ENCODE peak calls at places on chromosomes 16 and 17, in four cellular contexts. N, U, V and A are unnamed samples.

GRCh38 chr17:4476017-4476416 is 22.7 kb upstream of the SPNS2 start:
- DNase-seq in V (no peak), N (peak; percentile 50), U (no peak), A (no peak)

GRCh38 chr17:50407921-50408320 is 10.6 kb upstream of the LRRC59 start:
- DNase-seq in U (no peak), V (no peak), N (no peak), A (no peak)

GRCh38 chr17:73430848-73431247 is 119.0 kb upstream of the CDC42EP4 start:
- DNase-seq in V (no peak), U (no peak), N (no peak), A (peak; percentile 61)

GRCh38 chr16:51224317-51224716 is 73.2 kb upstream of the SALL1 start:
- DNase-seq in U (no peak), N (no peak), V (no peak), A (no peak)

GRCh38 chr17:55510986-55511721 is at the start of gene SMIM36:
- DNase-seq in U (no peak), N (no peak), V (no peak), A (no peak)

GRCh38 chr16:15899538-15900100 is 11.2 kb upstream of the CEP20 start:
- DNase-seq in N (peak; percentile 69), V (no peak), U (no peak), A (peak; percentile 53)

GRCh38 chr17:64158411-64158810 is 28.5 kb upstream of the ERN1 start:
- DNase-seq in V (no peak), U (no peak), N (no peak), A (no peak)

GRCh38 chr16:56347166-56347565 is 78.2 kb downstream of the AMFR start:
- DNase-seq in U (no peak), V (no peak), N (no peak), A (peak; percentile 42)

GRCh38 chr16:15509593-15510520 is 75.5 kb downstream of the BMERB1 start:
- DNase-seq in V (no peak), N (no peak), U (no peak), A (no peak)

GRCh38 chr16:86076606-86077005 is 177.6 kb downstream of the IRF8 start:
- DNase-seq in N (no peak), U (no peak), V (peak; percentile 33), A (no peak)

DNA sequence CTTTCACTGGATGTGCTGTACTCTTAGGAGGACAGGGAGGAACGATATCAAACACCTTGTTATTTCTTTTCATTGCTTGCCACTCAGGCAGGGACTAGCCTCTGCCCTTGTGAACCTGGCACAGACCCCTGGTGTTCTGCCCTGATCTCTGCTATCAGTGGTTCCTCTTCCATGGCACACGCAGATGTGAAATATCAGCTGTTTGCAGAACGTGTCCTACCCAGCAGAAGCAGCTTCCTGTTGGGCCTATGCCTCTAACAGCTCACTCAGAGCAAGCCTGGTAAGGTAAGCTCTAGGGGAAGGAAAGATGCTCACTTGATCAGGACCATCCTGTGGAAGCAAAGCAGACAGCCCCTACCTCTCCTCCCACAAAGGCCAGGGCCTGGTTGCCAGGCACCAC is 41.1 kb upstream of the GFOD2 start:
- DNase-seq in N (no peak), V (no peak), U (peak; percentile 61), A (no peak)
- H3K27ac ChIP-seq in N (no peak overlapping the region), V (no peak overlapping the region), U (no peak overlapping the region), A (no peak overlapping the region)

GRCh38 chr16:1343428-1344242 is 8.0 kb downstream of the TSR3 start:
- DNase-seq in N (no peak), V (no peak), U (no peak), A (no peak)

GRCh38 chr16:1344499-1344898 is 7.2 kb downstream of the TSR3 start:
- DNase-seq in N (no peak), V (no peak), U (no peak), A (no peak)

GRCh38 chr16:1340730-1341494 is 7.5 kb downstream of the BAIAP3 start:
- DNase-seq in N (no peak), V (no peak), U (no peak), A (no peak)

GRCh38 chr16:1341495-1342388 is 8.3 kb downstream of the BAIAP3 start:
- DNase-seq in N (no peak), V (no peak), U (no peak), A (no peak)

GRCh38 chr16:1342526-1343427 is 8.9 kb downstream of the TSR3 start:
- DNase-seq in V (peak; percentile 90), U (peak; percentile 98), N (peak; percentile 98), A (peak; percentile 96)
- H3K4me3 ChIP-seq in V (no peak overlapping the region), U (peak overlapping the region; percentile 39), N (peak overlapping the region; percentile 41), A (peak overlapping the region; percentile 49)

GRCh38 chr17:74750327-74751069 is 2.1 kb downstream of the NHERF1 start:
- DNase-seq in V (no peak), U (peak; percentile 90), N (peak; percentile 80), A (no peak)

GRCh38 chr17:74750039-74750326 is 1.6 kb downstream of the NHERF1 start:
- DNase-seq in V (no peak), N (no peak), U (no peak), A (no peak)

GRCh38 chr17:74749262-74750038 is 1.0 kb downstream of the NHERF1 start:
- DNase-seq in U (peak; percentile 44), V (no peak), N (no peak), A (no peak)

GRCh38 chr17:74752415-74752814 is 4.0 kb downstream of the NHERF1 start:
- DNase-seq in U (no peak), V (no peak), N (no peak), A (no peak)

GRCh38 chr17:74751210-74751529 is 2.7 kb downstream of the NHERF1 start:
- DNase-seq in N (no peak), U (no peak), V (no peak), A (no peak)
- H3K4me1 ChIP-seq in N (peaks cover 64% of the 10 kb centered on the region), U (peaks cover 54% of the 10 kb centered on the region), V (no peaks in the 10 kb centered on the region), A (peaks cover 47% of the 10 kb centered on the region)

GRCh38 chr16:57807968-57808528 is 5.8 kb upstream of the KIFC3 start:
- DNase-seq in V (peak; percentile 88), N (peak; percentile 92), U (peak; percentile 89), A (peak; percentile 89)
- H3K27ac ChIP-seq in V (no peak overlapping the region), N (peak overlapping the region; percentile 69), U (no peak overlapping the region), A (peak overlapping the region; percentile 68)

GRCh38 chr17:78678220-78678554 is 101.0 kb upstream of the DNAH17 start:
- DNase-seq in N (no peak), V (no peak), U (no peak), A (no peak)

GRCh38 chr17:78678711-78679110 is 101.5 kb upstream of the DNAH17 start:
- DNase-seq in V (no peak), U (no peak), N (no peak), A (no peak)

GRCh38 chr17:78677303-78678219 is 100.4 kb upstream of the DNAH17 start:
- DNase-seq in V (no peak), U (no peak), N (no peak), A (no peak)

GRCh38 chr17:78680436-78680835 is 101.6 kb downstream of the CYTH1 start:
- DNase-seq in V (no peak), U (no peak), N (no peak), A (no peak)

DNA sequence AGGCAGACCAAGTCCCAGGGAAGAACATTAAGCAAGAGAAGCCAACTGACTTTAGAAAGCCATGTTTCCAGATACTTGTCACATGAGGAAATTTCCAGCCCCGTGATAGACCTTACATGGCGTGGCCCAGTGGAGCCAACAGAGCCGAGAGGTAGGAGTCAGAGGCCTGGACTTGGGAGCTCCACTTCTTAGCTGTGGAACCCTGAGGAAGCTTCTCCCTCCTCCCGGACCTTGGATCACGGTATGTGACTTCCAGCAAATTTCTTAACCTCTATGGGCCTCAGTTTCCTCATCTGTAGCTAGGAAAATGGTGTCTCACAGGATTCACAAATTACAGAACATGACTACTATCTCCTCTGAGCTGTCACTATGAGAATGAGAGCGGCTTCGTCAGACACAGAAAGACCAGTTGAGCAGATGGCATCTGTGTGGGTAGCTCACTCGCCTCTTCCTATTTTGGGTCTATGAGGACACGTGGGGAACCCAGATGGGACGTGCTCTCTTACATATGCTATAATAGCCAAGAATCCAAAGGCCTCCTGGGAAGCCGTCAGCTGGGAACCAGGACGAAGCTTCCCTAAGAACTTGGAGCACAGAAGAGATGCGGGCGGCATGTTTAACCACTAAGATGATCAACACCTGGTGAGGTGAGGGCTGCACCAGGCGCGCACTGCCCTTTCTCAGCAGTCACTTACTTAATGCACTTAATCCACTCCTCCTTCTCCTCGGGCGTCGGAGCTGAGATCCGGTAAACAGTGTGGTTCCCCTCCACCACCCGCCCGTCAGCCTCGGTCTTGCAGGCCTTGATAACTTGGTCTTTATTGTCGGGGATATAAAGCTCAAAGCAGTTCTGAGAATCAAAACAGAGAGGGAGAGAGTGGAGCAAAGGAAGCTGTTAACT is 102.3 kb downstream of the CYTH1 start:
- DNase-seq in N (no peak), U (no peak), V (no peak), A (no peak)
- H3K4me3 ChIP-seq in N (no peak overlapping the region), U (no peak overlapping the region), V (no peak overlapping the region), A (no peak overlapping the region)

GRCh38 chr16:3868556-3868955 is 12.0 kb downstream of the CREBBP start:
- DNase-seq in N (no peak), U (no peak), V (no peak), A (no peak)
- H3K4me1 ChIP-seq in N (peaks cover 99% of the 10 kb centered on the region), U (peaks cover 39% of the 10 kb centered on the region), V (no peaks in the 10 kb centered on the region), A (peaks cover 78% of the 10 kb centered on the region)

GRCh38 chr17:7211512-7212277 is 7.9 kb downstream of the DLG4 start:
- DNase-seq in U (no peak), V (no peak), N (no peak), A (no peak)

GRCh38 chr17:7208027-7208571 is 11.5 kb downstream of the DLG4 start:
- DNase-seq in N (no peak), U (no peak), V (no peak), A (no peak)

GRCh38 chr17:7204828-7205461 is 14.7 kb downstream of the DLG4 start:
- DNase-seq in N (peak; percentile 80), U (peak; percentile 74), V (peak; percentile 89), A (peak; percentile 91)

GRCh38 chr17:7207120-7208001 is 12.3 kb downstream of the DLG4 start:
- DNase-seq in V (no peak), N (no peak), U (no peak), A (no peak)

DNA sequence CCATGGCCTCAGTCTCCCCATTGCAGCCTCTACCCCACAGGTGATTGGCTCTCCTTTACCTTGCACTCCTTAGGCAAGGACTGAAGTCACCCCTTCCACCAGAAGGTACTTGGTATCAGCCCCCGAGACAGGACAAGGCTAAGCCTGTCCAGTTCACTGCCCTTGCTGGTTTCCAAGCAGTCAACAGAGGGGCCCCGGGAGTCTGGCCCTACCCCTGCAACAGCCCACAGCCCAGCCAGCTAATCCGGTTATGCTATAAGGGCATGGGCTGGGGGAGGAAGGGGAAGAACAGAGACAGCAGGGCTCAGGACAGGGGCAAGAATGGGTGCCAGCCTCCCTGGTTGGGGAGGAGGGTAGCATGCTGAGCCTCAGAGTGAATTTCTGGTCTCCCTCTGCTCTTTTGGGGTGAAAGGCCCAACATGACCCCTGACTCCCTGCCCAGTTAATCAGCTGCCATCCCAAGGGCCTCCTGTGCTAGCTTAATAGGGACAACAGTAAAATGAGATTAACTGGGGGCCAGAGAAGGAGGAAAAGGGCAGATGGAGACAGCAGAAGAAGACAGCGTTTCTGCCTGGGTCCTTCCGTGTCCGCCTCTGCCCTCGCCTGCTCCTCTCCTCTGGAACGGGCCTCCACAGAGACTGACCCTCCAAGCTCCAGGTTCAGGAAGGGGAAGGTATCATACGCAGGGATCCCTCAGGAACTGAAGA is 10.7 kb downstream of the DLG4 start:
- DNase-seq in N (no peak), U (no peak), V (no peak), A (no peak)
- H3K27ac ChIP-seq in N (no peak overlapping the region), U (no peak overlapping the region), V (no peak overlapping the region), A (no peak overlapping the region)

GRCh38 chr16:10323528-10323869 is 62.4 kb upstream of the ATF7IP2 start:
- DNase-seq in U (no peak), N (no peak), V (no peak), A (no peak)
- H3K4me3 ChIP-seq in U (no peak overlapping the region), N (no peak overlapping the region), V (no peak overlapping the region), A (no peak overlapping the region)